ENCODE peak calls at places on chromosomes 11 and 22, in five cellular contexts. Q, D, O, N and H are unnamed samples.
A peak's percentile ranks its signal among the peaks of the same experiment; 100 is the strongest.

GRCh38 chr22:43159484-43160178 is 8.3 kb downstream of the TSPO start:
- DNase-seq in D (no peak), O (peak; percentile 67), N (no peak), Q (no peak), H (peak; percentile 79)

GRCh38 chr11:89491141-89491690 is at the start of gene NOX4:
- DNase-seq in O (peak; percentile 3), Q (peak; percentile 36), D (no peak), N (peak; percentile 35), H (no peak)

GRCh38 chr22:47619631-47620030 is 857.2 kb downstream of the TBC1D22A start:
- DNase-seq in Q (no peak), D (no peak), O (no peak), N (no peak), H (peak; percentile 33)

GRCh38 chr11:117807482-117808272 is 10.7 kb upstream of the DSCAML1 start:
- DNase-seq in Q (peak; percentile 67), D (peak; percentile 38), N (peak; percentile 95), O (peak; percentile 80), H (peak; percentile 95)

GRCh38 chr11:114015117-114015516 is 40.2 kb downstream of the HTR3A start:
- DNase-seq in D (no peak), Q (no peak), O (no peak), N (no peak), H (no peak)

GRCh38 chr11:16793009-16793408 is 54.6 kb downstream of the C11orf58 start:
- DNase-seq in N (no peak), O (no peak), D (no peak), Q (no peak), H (peak; percentile 13)

GRCh38 chr11:32829680-32830412 is at the start of gene PRRG4:
- DNase-seq in O (peak; percentile 78), Q (peak; percentile 82), D (no peak), N (peak; percentile 27), H (peak; percentile 75)

GRCh38 chr11:65530157-65530496 is 5.2 kb downstream of the SCYL1 start:
- DNase-seq in D (no peak), O (no peak), N (no peak), Q (no peak), H (no peak)

GRCh38 chr11:73147771-73148681 is 5.9 kb upstream of the FCHSD2 start:
- DNase-seq in O (peak; percentile 72), N (no peak), D (no peak), Q (peak; percentile 77), H (no peak)

GRCh38 chr11:126702987-126703386 is 297.6 kb downstream of the KIRREL3 start:
- DNase-seq in N (no peak), D (no peak), Q (no peak), O (peak; percentile 25), H (no peak)

GRCh38 chr11:70267405-70267950 is 3.0 kb upstream of the PPFIA1 start:
- DNase-seq in O (no peak), Q (no peak), D (no peak), N (no peak), H (no peak)

GRCh38 chr11:2694995-2695939 is 4.5 kb downstream of the KCNQ1OT1 start:
- DNase-seq in D (no peak), O (no peak), Q (no peak), N (no peak), H (no peak)

GRCh38 chr22:24772493-24773220 is 1.9 kb downstream of the PIWIL3 start:
- DNase-seq in D (peak; percentile 61), Q (no peak), N (no peak), O (no peak), H (no peak)

GRCh38 chr22:24686280-24686679 is 83.3 kb downstream of the GGT1 start:
- DNase-seq in D (no peak), Q (no peak), O (no peak), N (no peak), H (no peak)

GRCh38 chr11:37371346-37371970 is 773.4 kb upstream of the RAG2 start:
- DNase-seq in N (no peak), Q (no peak), O (no peak), D (no peak), H (no peak)

GRCh38 chr11:124938206-124938765 is 2.4 kb upstream of the HEPACAM start:
- DNase-seq in Q (no peak), N (no peak), D (no peak), O (no peak), H (no peak)

GRCh38 chr11:1557168-1557884 is 14.7 kb downstream of the DUSP8 start:
- DNase-seq in D (no peak), N (no peak), O (no peak), Q (no peak), H (no peak)

GRCh38 chr11:641806-642370 is 4.8 kb downstream of the DRD4 start:
- DNase-seq in D (no peak), Q (no peak), O (no peak), N (no peak), H (no peak)

GRCh38 chr22:41308544-41308947 is 7.2 kb downstream of the ZC3H7B start:
- DNase-seq in Q (peak; percentile 92), D (no peak), N (no peak), O (peak; percentile 25), H (no peak)
- H3K27ac ChIP-seq in Q (peak overlapping the region; percentile 11), D (no peak overlapping the region), N (peak overlapping the region; percentile 36), O (no peak overlapping the region), H (peak overlapping the region; percentile 79)

DNA sequence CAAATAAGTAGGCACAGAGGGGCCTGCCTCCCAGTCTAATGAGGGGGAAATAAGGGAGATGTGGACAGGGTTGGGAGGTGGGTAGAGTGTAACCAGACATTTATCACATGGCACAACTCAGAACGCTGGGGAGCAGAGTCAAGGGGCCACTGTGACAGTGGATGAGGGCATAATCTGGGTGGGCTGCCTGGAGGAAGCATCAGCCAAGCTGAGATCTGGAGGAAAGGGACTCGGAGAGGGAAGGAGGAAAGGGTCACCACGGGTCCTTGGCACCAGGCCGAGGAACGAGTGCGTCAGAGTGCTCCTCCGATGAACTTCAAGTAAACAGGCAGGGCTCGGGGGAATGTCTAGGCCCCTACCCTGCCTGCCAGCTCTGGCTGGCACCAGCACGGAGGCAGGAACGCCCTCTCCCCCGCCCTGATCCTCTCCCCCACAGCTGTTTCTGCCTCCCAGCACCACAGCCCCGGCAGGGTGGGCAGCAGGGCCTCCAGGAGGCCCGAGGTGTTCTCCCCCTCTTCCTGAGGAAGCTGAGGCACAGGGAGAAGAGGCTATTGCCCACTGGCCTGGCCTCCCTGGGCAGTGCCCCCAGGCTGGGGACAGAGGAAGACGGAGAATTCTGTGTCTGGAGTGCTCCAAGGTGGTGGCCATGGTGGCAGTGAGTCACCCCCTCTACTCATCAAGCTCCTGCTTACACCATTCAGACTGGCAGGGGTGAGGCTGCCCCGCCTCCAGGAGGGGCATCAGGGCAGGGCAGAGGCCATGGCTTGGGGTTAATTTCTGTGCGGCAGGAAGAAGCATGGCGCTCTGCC is 4.2 kb downstream of the ALDH3B1 start:
- DNase-seq in O (peak; percentile 61), Q (no peak), N (peak; percentile 61), D (peak; percentile 64), H (peak; percentile 81)
- TF ChIP-seq POLR2A in O (no peak), Q (no peak), N (no peak), D (no peak), H (peak; percentile 78)

GRCh38 chr11:45384711-45385241 is 98.6 kb upstream of the SYT13 start:
- DNase-seq in D (no peak), N (no peak), Q (no peak), O (no peak), H (no peak)
- H3K27me3 ChIP-seq in D (peaks cover 28% of the 10 kb centered on the region), N (peaks cover 43% of the 10 kb centered on the region), Q (no peaks in the 10 kb centered on the region), O (no peaks in the 10 kb centered on the region), H (no peaks in the 10 kb centered on the region)

DNA sequence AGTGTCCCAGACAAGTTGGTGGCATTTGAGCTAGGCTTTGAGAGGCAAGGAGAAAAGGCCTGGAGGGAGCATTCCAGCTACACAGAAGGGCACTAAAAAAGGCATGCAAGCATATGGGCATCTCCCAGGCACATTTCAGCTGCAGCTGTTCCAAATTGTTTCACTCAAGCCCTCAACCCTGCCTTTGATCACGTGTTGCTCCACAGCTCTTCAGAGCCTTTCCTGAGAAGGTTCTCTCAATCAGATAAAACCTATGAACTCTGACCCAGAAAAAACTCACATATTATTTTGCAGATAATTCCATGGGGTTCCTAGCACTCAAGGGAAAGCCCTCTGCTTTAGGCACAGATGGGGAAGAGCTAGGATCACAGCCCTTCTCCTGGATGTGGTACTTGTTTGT is 24.4 kb upstream of the HSPA8 start:
- DNase-seq in D (no peak), O (no peak), N (no peak), Q (no peak), H (no peak)
- H3K27ac ChIP-seq in D (no peak overlapping the region), O (no peak overlapping the region), N (no peak overlapping the region), Q (no peak overlapping the region), H (no peak overlapping the region)

DNA sequence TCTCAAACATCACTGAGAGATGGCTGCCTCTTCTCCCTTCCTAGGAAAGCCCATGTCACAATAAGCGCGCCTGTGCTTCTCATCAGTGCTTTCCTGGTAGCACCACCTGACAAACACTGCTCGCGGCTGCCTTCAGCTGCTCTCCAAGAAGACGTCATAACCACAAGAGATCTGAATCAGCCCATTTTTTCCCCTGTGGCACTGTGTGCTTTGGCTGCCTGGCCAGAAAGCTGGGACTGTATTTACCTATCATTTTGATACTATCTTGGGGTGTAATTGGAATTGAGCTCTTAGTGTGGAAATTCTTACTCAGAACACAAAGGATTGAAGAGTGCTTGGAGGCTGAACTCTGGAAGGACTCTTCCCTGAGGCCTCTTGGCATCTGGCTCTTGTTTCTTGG is 50.3 kb upstream of the EHF start:
- DNase-seq in D (no peak), Q (no peak), O (no peak), N (no peak), H (no peak)
- TF ChIP-seq POLR2A in D (no peak), Q (no peak), O (no peak), N (no peak), H (no peak)

DNA sequence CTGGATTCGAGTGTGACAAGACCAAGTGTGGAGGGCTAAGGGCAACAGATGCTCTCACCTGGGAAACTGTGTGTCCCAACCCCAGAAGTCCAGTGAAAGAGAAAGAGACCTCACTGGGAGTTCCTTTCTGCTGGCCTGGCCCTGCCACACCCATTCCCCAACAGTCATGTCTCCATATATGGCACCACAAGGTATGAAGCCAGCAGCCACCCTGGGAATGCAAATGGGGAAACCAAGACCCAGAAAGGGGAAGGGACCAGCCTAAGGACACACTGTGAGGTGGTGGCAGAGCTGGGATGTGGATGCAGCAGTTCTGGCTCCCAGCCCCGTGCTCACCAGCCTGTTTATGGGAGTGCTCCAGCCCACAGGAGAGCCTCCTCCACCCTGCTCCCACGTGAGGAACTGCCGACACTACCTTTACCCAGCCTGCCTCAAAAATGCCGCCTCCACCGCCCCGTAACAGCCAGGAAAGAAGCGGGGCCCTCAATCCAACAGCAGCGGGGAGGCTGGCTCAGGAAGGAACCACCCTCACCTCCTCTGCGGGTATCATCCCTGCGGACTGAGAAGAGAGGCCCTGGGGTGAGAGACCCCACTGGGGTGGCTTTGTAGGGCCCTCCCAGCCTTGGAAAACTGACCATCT is 12.6 kb downstream of the LMO1 start:
- DNase-seq in D (no peak), O (peak; percentile 1), Q (no peak), N (no peak), H (no peak)
- H3K27me3 ChIP-seq in D (no peaks in the 10 kb centered on the region), O (no peaks in the 10 kb centered on the region), Q (no peaks in the 10 kb centered on the region), N (no peaks in the 10 kb centered on the region), H (no peaks in the 10 kb centered on the region)

GRCh38 chr11:67382481-67383136 is 9.2 kb upstream of the RAD9A start:
- DNase-seq in O (peak; percentile 82), Q (peak; percentile 76), N (peak; percentile 86), D (peak; percentile 69), H (peak; percentile 89)

GRCh38 chr11:67381244-67381972 is 8.0 kb upstream of the CLCF1 start:
- DNase-seq in O (no peak), N (no peak), D (no peak), Q (no peak), H (no peak)

GRCh38 chr11:67387518-67387917 is 4.3 kb upstream of the RAD9A start:
- DNase-seq in D (no peak), N (no peak), Q (no peak), O (no peak), H (no peak)

GRCh38 chr11:67387074-67387473 is 4.7 kb upstream of the RAD9A start:
- DNase-seq in D (no peak), N (no peak), O (no peak), Q (no peak), H (no peak)

GRCh38 chr11:67384851-67385366 is 6.9 kb upstream of the RAD9A start:
- DNase-seq in Q (no peak), N (no peak), O (peak; percentile 62), D (no peak), H (no peak)
- H3K27ac ChIP-seq in Q (no peak overlapping the region), N (no peak overlapping the region), O (no peak overlapping the region), D (no peak overlapping the region), H (no peak overlapping the region)